ENCODE peak calls at places on chromosomes 13 and 19, in four cellular contexts. One of them, this sample, is unnamed.

GRCh38 chr13:50916701-50917184 is 7.2 kb downstream of the RNASEH2B start:
- DNase-seq in sigmoid colon: no peak
- DNase-seq in stomach: no peak
- DNase-seq in erythroblast: peak; percentile 14
- DNase-seq in this sample: no peak

GRCh38 chr13:33676045-33676699 is 141.8 kb upstream of the RFC3 start:
- DNase-seq in sigmoid colon: no peak
- DNase-seq in stomach: peak; percentile 44
- DNase-seq in erythroblast: no peak
- DNase-seq in this sample: no peak

GRCh38 chr19:44807652-44808462 is 1.0 kb upstream of the BCAM start:
- DNase-seq in sigmoid colon: no peak
- DNase-seq in stomach: peak; percentile 59
- DNase-seq in erythroblast: no peak
- DNase-seq in this sample: no peak

GRCh38 chr13:49652691-49653305 is 24.5 kb downstream of the ARL11 start:
- DNase-seq in erythroblast: peak; percentile 64
- DNase-seq in sigmoid colon: no peak
- DNase-seq in stomach: peak; percentile 30
- DNase-seq in this sample: no peak

GRCh38 chr13:50846861-50847475 is 3.5 kb upstream of the DLEU7 start:
- DNase-seq in stomach: no peak
- DNase-seq in erythroblast: no peak
- DNase-seq in sigmoid colon: no peak
- DNase-seq in this sample: no peak

GRCh38 chr19:57903298-57904174 is 12.9 kb downstream of the ZNF417 start:
- DNase-seq in stomach: no peak
- DNase-seq in erythroblast: peak; percentile 33
- DNase-seq in sigmoid colon: no peak
- DNase-seq in this sample: peak; percentile 19

GRCh38 chr13:112696869-112697465 is 7.1 kb downstream of the ATP11A start:
- DNase-seq in stomach: peak; percentile 18
- DNase-seq in erythroblast: no peak
- DNase-seq in sigmoid colon: peak; percentile 45
- DNase-seq in this sample: no peak

GRCh38 chr13:68272652-68273051 is 1042.5 kb upstream of the PCDH9 start:
- DNase-seq in sigmoid colon: no peak
- DNase-seq in erythroblast: no peak
- DNase-seq in stomach: no peak
- DNase-seq in this sample: no peak

GRCh38 chr13:46179576-46180368 is 2.2 kb downstream of the LCP1 start:
- DNase-seq in stomach: peak; percentile 43
- DNase-seq in sigmoid colon: no peak
- DNase-seq in erythroblast: peak; percentile 55
- DNase-seq in this sample: no peak

GRCh38 chr13:59332966-59333365 is 830.8 kb downstream of the DIAPH3 start:
- DNase-seq in sigmoid colon: no peak
- DNase-seq in erythroblast: no peak
- DNase-seq in stomach: no peak
- DNase-seq in this sample: no peak

GRCh38 chr19:48969276-48970138 is 4.4 kb downstream of the FTL start:
- DNase-seq in sigmoid colon: peak; percentile 61
- DNase-seq in stomach: no peak
- DNase-seq in erythroblast: peak; percentile 69
- DNase-seq in this sample: no peak

GRCh38 chr13:47794963-47795362 is 206.1 kb downstream of the SUCLA2 start:
- DNase-seq in erythroblast: peak; percentile 6
- DNase-seq in sigmoid colon: no peak
- DNase-seq in stomach: no peak
- DNase-seq in this sample: peak; percentile 11

GRCh38 chr13:111636271-111636670 is 315.8 kb downstream of the TEX29 start:
- DNase-seq in sigmoid colon: no peak
- DNase-seq in erythroblast: no peak
- DNase-seq in stomach: no peak
- DNase-seq in this sample: no peak

GRCh38 chr19:13920940-13921744 is 15.1 kb downstream of the CC2D1A start:
- DNase-seq in erythroblast: peak; percentile 49
- DNase-seq in sigmoid colon: no peak
- DNase-seq in stomach: no peak
- DNase-seq in this sample: peak; percentile 56

GRCh38 chr19:40737102-40737644 is 13.1 kb downstream of the ACTMAP start:
- DNase-seq in erythroblast: no peak
- DNase-seq in sigmoid colon: no peak
- DNase-seq in stomach: no peak
- DNase-seq in this sample: no peak

GRCh38 chr13:108681986-108682562 is 52.7 kb downstream of the MYO16 start:
- DNase-seq in erythroblast: no peak
- DNase-seq in sigmoid colon: no peak
- DNase-seq in stomach: no peak
- DNase-seq in this sample: no peak

DNA sequence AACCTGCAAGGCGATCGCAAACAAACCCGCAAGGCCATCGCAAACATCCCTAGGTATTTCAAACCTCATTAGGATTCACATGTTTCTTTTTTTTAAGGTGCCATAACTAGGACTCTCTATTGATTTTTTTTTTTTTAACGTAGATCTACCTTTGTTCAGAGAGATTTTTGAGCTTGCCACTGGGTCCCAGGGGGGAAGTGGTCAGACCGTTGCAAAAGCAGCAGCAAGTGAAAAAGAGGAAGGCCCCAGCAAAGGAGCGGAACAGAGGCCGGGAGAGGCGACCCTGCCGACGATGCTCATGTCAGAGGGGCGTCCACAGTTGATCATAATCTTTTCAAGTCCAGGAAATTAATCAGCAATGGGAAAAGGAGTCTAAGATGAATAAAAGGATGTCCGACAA is 32.7 kb upstream of the FLT1 start:
- DNase-seq in sigmoid colon: no peak
- DNase-seq in erythroblast: no peak
- DNase-seq in stomach: no peak
- DNase-seq in this sample: no peak
- TF ChIP-seq POLR2A in sigmoid colon: no peak
- TF ChIP-seq POLR2A in erythroblast: no peak
- TF ChIP-seq POLR2A in stomach: no peak
- TF ChIP-seq POLR2A in this sample: no peak

DNA sequence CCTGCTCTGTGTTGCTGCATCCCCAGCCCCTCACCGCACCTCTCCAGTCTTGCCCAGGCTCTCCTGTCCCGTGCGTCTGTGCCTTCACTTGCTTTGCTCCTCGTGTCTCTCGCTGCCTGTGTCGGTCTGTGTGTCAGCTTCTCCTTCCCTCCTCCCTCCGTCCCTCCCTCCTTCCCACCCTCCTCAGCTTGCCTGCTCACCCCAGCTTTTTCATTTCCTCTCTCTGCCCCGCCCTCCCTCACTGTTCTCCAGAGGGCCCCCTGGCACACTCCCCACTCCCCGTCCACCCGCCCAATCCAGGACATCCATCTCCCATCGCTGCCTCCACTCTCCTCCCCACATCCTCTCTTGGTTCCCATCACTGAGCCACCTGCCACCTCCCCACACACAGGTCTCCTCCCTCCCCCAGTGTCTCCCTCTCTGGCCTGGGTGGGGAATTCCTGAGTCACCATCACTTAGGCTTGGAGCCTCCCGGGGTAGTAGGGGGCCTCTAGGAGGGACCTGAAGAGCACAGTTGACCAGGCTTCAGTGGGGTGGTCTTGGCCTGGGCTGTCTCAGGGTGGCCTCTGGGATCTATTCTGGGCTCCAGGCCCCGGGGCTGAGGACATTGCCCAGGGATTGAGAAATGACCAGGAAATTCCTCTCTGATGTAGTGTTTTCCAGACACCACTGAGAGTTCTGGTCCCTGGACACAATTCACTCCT is at the start of gene PTGIR:
- DNase-seq in stomach: no peak
- DNase-seq in sigmoid colon: peak; percentile 94
- DNase-seq in erythroblast: peak; percentile 21
- DNase-seq in this sample: no peak
- TF ChIP-seq POLR2A in stomach: no peak
- TF ChIP-seq POLR2A in sigmoid colon: no peak
- TF ChIP-seq POLR2A in erythroblast: no peak
- TF ChIP-seq POLR2A in this sample: peak; percentile 2

GRCh38 chr13:28658796-28659610 is at the start of gene POMP:
- DNase-seq in erythroblast: peak; percentile 94
- DNase-seq in stomach: peak; percentile 93
- DNase-seq in sigmoid colon: peak; percentile 96
- DNase-seq in this sample: peak; percentile 70
- TF ChIP-seq POLR2A in erythroblast: peak; percentile 97
- TF ChIP-seq POLR2A in stomach: peak; percentile 93
- TF ChIP-seq POLR2A in sigmoid colon: peak; percentile 98
- TF ChIP-seq POLR2A in this sample: peak; percentile 95

GRCh38 chr19:22261596-22261995 is 24.6 kb upstream of the ZNF729 start:
- DNase-seq in stomach: no peak
- DNase-seq in sigmoid colon: no peak
- DNase-seq in erythroblast: no peak
- DNase-seq in this sample: no peak

GRCh38 chr19:22260499-22260898 is 25.7 kb upstream of the ZNF729 start:
- DNase-seq in stomach: no peak
- DNase-seq in sigmoid colon: no peak
- DNase-seq in erythroblast: no peak
- DNase-seq in this sample: no peak

GRCh38 chr19:22256856-22257255 is 29.4 kb upstream of the ZNF729 start:
- DNase-seq in stomach: no peak
- DNase-seq in sigmoid colon: no peak
- DNase-seq in erythroblast: no peak
- DNase-seq in this sample: no peak

GRCh38 chr19:22257381-22257780 is 28.9 kb upstream of the ZNF729 start:
- DNase-seq in stomach: no peak
- DNase-seq in sigmoid colon: no peak
- DNase-seq in erythroblast: no peak
- DNase-seq in this sample: no peak

GRCh38 chr19:22257916-22258315 is 28.3 kb upstream of the ZNF729 start:
- DNase-seq in sigmoid colon: no peak
- DNase-seq in erythroblast: no peak
- DNase-seq in stomach: no peak
- DNase-seq in this sample: no peak
- TF ChIP-seq POLR2A in sigmoid colon: no peak
- TF ChIP-seq POLR2A in erythroblast: no peak
- TF ChIP-seq POLR2A in stomach: no peak
- TF ChIP-seq POLR2A in this sample: no peak

DNA sequence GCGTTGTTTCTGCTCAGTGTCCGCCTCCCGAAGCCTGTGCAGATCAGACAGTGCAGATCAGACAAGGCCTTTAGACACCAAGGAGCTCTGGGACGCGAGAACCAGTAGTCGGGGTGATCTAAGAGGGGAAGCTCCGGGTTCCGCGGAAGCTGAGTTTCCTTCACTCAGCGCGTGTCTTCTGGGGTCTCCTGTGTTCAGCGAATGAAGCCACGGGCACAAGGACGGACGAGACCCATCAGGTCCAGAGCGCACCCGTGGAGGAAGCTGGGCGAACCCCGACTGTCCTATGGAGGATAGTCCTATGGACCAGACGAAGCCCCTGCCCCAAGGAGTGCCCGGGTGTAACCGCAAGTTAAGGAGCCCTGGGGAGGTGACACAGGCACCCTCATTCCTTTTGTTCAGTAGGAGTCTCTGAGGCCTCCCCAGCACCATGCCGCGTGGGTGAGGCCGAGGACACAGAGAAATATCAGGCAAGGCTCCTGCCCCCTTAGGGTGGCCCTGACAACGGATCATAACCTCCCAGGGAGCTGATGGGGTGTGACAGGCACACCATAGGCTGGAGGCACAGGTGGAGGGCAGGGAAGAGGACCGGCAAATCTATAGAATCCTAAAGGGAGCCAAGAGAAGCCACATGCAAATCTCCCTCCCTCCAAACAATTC is 614 bp upstream of the TMEM238 start:
- DNase-seq in erythroblast: peak; percentile 65
- DNase-seq in sigmoid colon: no peak
- DNase-seq in stomach: no peak
- DNase-seq in this sample: no peak
- TF ChIP-seq POLR2A in erythroblast: no peak
- TF ChIP-seq POLR2A in sigmoid colon: no peak
- TF ChIP-seq POLR2A in stomach: no peak
- TF ChIP-seq POLR2A in this sample: no peak

GRCh38 chr13:99431927-99432636 is 69.2 kb upstream of the TM9SF2 start:
- DNase-seq in stomach: no peak
- DNase-seq in erythroblast: no peak
- DNase-seq in sigmoid colon: no peak
- DNase-seq in this sample: no peak

GRCh38 chr13:99434258-99434788 is 66.9 kb upstream of the TM9SF2 start:
- DNase-seq in sigmoid colon: no peak
- DNase-seq in stomach: peak; percentile 54
- DNase-seq in erythroblast: no peak
- DNase-seq in this sample: no peak

GRCh38 chr13:99433543-99434075 is 67.7 kb upstream of the TM9SF2 start:
- DNase-seq in erythroblast: no peak
- DNase-seq in stomach: no peak
- DNase-seq in sigmoid colon: no peak
- DNase-seq in this sample: no peak

GRCh38 chr13:99435116-99435515 is 66.2 kb upstream of the TM9SF2 start:
- DNase-seq in erythroblast: no peak
- DNase-seq in stomach: no peak
- DNase-seq in sigmoid colon: no peak
- DNase-seq in this sample: no peak

GRCh38 chr13:99432637-99433542 is 68.4 kb upstream of the TM9SF2 start:
- DNase-seq in sigmoid colon: peak; percentile 87
- DNase-seq in stomach: peak; percentile 52
- DNase-seq in erythroblast: peak; percentile 17
- DNase-seq in this sample: peak; percentile 88
- TF ChIP-seq POLR2A in sigmoid colon: no peak
- TF ChIP-seq POLR2A in stomach: no peak
- TF ChIP-seq POLR2A in erythroblast: no peak
- TF ChIP-seq POLR2A in this sample: no peak

GRCh38 chr19:51122112-51122981 is 2.4 kb upstream of the SIGLEC9 start:
- DNase-seq in stomach: no peak
- DNase-seq in erythroblast: no peak
- DNase-seq in sigmoid colon: peak; percentile 36
- DNase-seq in this sample: peak; percentile 28
- TF ChIP-seq POLR2A in stomach: no peak
- TF ChIP-seq POLR2A in erythroblast: no peak
- TF ChIP-seq POLR2A in sigmoid colon: no peak
- TF ChIP-seq POLR2A in this sample: no peak

DNA sequence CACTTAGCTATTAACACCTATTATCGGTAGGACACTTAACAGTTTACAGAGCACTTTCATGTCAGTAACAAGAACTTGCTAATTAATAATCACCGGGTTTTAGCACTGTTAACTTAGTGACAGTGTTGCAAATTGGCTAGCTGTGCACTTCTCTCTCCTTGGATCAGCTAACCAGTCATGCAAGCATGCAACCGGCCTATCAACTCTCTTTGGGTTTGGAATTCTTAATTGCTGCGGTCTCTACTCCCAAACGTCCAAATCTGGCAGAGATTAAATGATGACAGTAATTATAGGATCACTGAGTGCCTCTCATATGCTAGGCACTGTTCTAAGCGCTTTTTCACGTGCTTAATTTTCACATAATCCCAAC is 1.2 kb downstream of the EPS15L1 start:
- DNase-seq in erythroblast: no peak
- DNase-seq in stomach: no peak
- DNase-seq in sigmoid colon: no peak
- DNase-seq in this sample: no peak
- TF ChIP-seq POLR2A in erythroblast: no peak
- TF ChIP-seq POLR2A in stomach: no peak
- TF ChIP-seq POLR2A in sigmoid colon: no peak
- TF ChIP-seq POLR2A in this sample: no peak

DNA sequence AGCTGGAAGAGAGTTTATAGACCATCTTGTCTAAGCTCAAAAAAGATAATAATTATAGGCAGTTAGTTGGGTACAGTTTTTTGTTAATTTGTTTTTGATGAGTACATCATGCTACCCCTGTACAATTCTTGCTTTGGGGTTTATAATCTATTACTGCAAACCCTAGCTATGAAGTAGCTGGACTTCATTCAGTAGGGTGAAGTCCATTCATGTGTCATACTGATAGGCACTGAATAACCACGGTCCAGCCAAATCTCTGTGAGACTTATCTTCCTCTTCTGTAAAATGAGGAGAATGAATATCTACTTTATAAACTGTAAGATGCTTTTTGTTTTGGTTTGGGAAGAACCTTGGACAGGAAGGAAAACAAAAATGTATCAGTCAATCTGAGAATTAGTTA is 19.5 kb downstream of the SLC46A3 start:
- DNase-seq in stomach: no peak
- DNase-seq in sigmoid colon: no peak
- DNase-seq in erythroblast: no peak
- DNase-seq in this sample: no peak
- TF ChIP-seq POLR2A in stomach: no peak
- TF ChIP-seq POLR2A in sigmoid colon: no peak
- TF ChIP-seq POLR2A in erythroblast: no peak
- TF ChIP-seq POLR2A in this sample: no peak